ENCODE peak calls at places on chromosomes 5 and 9, in six cellular contexts. I is GM12865, K is neural progenitor cell, Z is astrocyte of the spinal cord, Q is HFF-Myc, E is fibroblast of villous mesenchyme. B is an unnamed sample.

GRCh38 chr5:58094031-58094430 is 365.9 kb downstream of the PLK2 start:
- DNase-seq in I (peak; percentile 38), K (no peak), Z (no peak), Q (no peak), E (no peak), B (peak; percentile 29)

GRCh38 chr9:35102465-35102768 is 514 bp downstream of the STOML2 start:
- DNase-seq in I (no peak), K (no peak), Z (peak; percentile 21), Q (no peak), E (peak; percentile 20), B (peak; percentile 14)

GRCh38 chr9:93237535-93237934 is 53.6 kb downstream of the WNK2 start:
- DNase-seq in I (peak; percentile 23), K (no peak), Z (no peak), Q (no peak), E (no peak), B (no peak)

GRCh38 chr5:37604290-37604689 is 225.2 kb downstream of the WDR70 start:
- DNase-seq in I (no peak), K (no peak), Z (no peak), Q (no peak), E (no peak), B (no peak)

GRCh38 chr9:8762676-8763075 is 963.1 kb upstream of the DMAC1 start:
- DNase-seq in I (no peak), K (peak; percentile 36), Z (no peak), Q (no peak), E (no peak), B (no peak)

GRCh38 chr5:39606592-39606990 is 181.8 kb upstream of the DAB2 start:
- DNase-seq in I (no peak), K (no peak), Z (no peak), Q (no peak), E (no peak), B (no peak)

GRCh38 chr5:132653716-132654115 is 4.3 kb upstream of the IL13 start:
- DNase-seq in I (no peak), K (peak; percentile 33), Z (no peak), Q (no peak), E (no peak), B (no peak)

GRCh38 chr9:110033869-110034268 is 174.1 kb downstream of the C9orf152 start:
- DNase-seq in I (no peak), K (peak; percentile 22), Z (no peak), Q (no peak), E (no peak), B (peak; percentile 36)

GRCh38 chr5:172603425-172603824 is 37.6 kb upstream of the NEURL1B start:
- DNase-seq in I (no peak), K (peak; percentile 52), Z (no peak), Q (no peak), E (peak; percentile 50), B (peak; percentile 51)

GRCh38 chr5:98570661-98571181 is 202.7 kb upstream of the RGMB start:
- DNase-seq in I (no peak), K (peak; percentile 71), Z (peak; percentile 88), Q (peak; percentile 60), E (peak; percentile 64), B (no peak)

GRCh38 chr9:136833381-136834142 is 8.7 kb upstream of the AJM1 start:
- DNase-seq in I (no peak), K (no peak), Z (no peak), Q (no peak), E (no peak), B (no peak)

GRCh38 chr5:150358261-150359095 is 981 bp downstream of the TCOF1 start:
- DNase-seq in I (peak; percentile 44), K (no peak), Z (peak; percentile 8), Q (no peak), E (peak; percentile 7), B (no peak)

GRCh38 chr9:37549527-37549926 is 26.7 kb downstream of the FBXO10 start:
- DNase-seq in I (no peak), K (no peak), Z (no peak), Q (no peak), E (no peak), B (no peak)

GRCh38 chr5:34516686-34517085 is 139.4 kb upstream of the RAI14 start:
- DNase-seq in I (no peak), K (no peak), Z (no peak), Q (no peak), E (peak; percentile 60), B (no peak)

GRCh38 chr5:34522599-34523381 is 133.3 kb upstream of the RAI14 start:
- DNase-seq in I (peak; percentile 87), K (peak; percentile 91), Z (peak; percentile 93), Q (peak; percentile 58), E (peak; percentile 93), B (peak; percentile 92)

GRCh38 chr5:34517249-34517648 is 138.9 kb upstream of the RAI14 start:
- DNase-seq in I (no peak), K (no peak), Z (peak; percentile 55), Q (no peak), E (peak; percentile 68), B (peak; percentile 70)

GRCh38 chr5:34521628-34522290 is 134.4 kb upstream of the RAI14 start:
- DNase-seq in I (no peak), K (no peak), Z (no peak), Q (no peak), E (no peak), B (no peak)

DNA sequence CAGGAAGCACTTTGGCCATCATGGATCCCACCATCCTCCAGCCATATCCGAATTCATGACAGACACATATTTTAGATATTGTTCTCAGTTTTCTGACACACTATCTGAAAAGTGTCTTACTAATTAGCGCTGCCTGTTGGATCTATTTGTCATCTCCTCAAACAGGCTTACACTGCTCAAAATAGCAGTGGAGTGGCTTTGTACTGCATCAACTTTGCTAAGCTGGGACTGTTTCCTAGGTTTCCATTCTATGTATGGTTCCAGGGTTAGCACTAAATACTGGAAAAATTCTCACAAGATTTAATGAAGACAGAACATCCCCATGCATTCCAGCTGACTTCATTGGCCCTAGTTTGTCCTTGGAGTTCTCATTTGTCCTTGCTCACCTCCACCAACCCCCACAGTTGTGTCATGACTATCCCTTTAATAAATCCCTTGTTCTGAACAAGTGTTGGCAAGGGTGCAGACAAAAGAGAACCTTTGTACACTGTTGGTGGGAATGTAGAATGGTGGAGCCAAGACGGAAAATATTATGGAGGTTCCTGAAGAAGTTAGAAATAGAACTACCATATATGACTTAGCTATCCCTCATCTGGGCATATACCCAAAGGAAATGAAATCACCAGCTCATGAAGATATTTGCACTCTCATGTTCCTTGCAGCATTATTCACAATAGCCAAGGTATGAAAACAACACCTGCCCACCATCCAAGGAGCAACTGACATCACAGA is 136.5 kb upstream of the RAI14 start:
- DNase-seq in I (no peak), K (no peak), Z (peak; percentile 81), Q (no peak), E (no peak), B (peak; percentile 81)
- TF ChIP-seq CTCF in I (no peak), K (no peak), Z (no peak), Q (no peak), E (no peak), B (no peak)

DNA sequence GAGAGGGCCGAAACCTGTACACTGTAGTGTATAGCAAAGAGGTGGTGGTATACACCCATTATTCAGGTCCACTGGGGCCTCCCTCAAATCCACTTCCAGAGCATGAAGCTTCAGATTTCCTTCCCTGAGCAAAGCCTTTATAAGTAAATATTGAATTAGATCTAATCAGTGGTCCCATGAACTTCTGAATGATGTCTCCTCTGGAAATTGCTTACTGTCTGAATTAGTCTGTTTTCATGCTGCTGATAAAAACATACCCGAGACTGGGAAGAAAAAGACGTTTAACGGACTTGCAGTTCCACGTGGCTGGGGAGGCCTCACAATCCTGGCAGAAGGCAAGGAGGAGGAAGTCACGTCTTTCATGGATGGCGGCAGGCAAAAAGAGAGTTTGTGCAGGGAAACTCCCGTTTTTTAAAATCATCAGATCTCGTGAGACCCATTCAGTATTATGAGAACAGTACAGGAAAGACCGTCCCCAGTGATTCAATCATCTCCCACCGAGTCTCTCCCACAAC is 193.5 kb downstream of the NR3C1 start:
- DNase-seq in I (no peak), K (no peak), Z (no peak), Q (no peak), E (no peak), B (no peak)
- H3K4me3 ChIP-seq in I (no peak overlapping the region), K (no peak overlapping the region), Z (no peak overlapping the region), Q (no peak overlapping the region), E (no peak overlapping the region), B (no peak overlapping the region)

GRCh38 chr5:129053438-129053837 is 41.1 kb upstream of the ISOC1 start:
- DNase-seq in I (no peak), K (no peak), Z (no peak), Q (no peak), E (no peak), B (no peak)
- TF ChIP-seq CTCF in I (no peak), K (no peak), Z (peak; percentile 1), Q (no peak), E (no peak), B (no peak)

GRCh38 chr5:163565931-163566608 is 60.7 kb downstream of the MAT2B start:
- DNase-seq in I (peak; percentile 40), K (peak; percentile 65), Z (peak; percentile 23), Q (no peak), E (no peak), B (peak; percentile 42)
- H3K4me3 ChIP-seq in I (peak overlapping the region; percentile 49), K (peak overlapping the region; percentile 50), Z (peak overlapping the region; percentile 37), Q (peak overlapping the region; percentile 28), E (peak overlapping the region; percentile 40), B (peak overlapping the region; percentile 48)

GRCh38 chr5:82881571-82882200 is 195.5 kb downstream of the TMEM167A start:
- DNase-seq in I (peak; percentile 34), K (no peak), Z (no peak), Q (no peak), E (no peak), B (no peak)

GRCh38 chr5:82882316-82882715 is 194.9 kb downstream of the TMEM167A start:
- DNase-seq in I (no peak), K (no peak), Z (no peak), Q (no peak), E (no peak), B (no peak)

GRCh38 chr5:82884821-82885471 is 192.2 kb downstream of the TMEM167A start:
- DNase-seq in I (no peak), K (no peak), Z (no peak), Q (no peak), E (no peak), B (no peak)

GRCh38 chr5:82886911-82887310 is 190.3 kb downstream of the TMEM167A start:
- DNase-seq in I (no peak), K (no peak), Z (peak; percentile 23), Q (no peak), E (no peak), B (no peak)

DNA sequence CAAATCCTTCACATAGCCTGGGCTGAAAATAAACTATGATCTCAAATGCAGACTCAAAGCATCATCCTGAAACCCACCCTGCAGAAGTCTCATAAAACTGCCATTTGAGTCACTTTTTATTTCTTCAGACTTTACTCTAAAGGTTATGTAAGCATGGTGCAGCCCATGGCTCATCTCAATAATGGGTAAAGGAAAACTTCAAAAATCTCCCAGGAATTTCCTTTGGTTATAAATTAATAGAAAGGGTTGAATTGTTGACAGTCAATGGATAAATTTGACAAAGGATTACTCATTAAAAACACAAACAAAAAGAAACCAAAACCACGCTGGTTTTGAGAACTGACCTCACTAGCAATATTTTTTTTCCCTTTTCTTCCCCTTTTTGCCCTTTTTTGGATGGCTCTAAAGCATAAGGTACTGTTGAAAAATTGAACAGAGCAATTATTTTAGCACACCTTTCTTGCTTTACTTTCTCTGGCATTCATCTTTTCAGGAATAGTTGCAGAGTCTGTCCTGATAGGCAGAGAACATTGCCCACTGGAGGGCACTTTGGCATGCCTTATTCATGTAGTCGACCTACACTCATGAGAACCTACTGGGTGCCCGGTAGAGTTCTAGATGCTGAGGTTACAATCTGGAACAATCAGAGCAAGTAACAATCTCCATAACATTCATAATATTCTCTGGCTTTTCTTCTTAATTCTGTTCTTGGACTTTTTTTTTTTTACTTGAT is 191.4 kb downstream of the TMEM167A start:
- DNase-seq in I (peak; percentile 34), K (no peak), Z (peak; percentile 80), Q (no peak), E (peak; percentile 2), B (no peak)
- TF ChIP-seq CTCF in I (peak; percentile 19), K (no peak), Z (no peak), Q (peak; percentile 10), E (no peak), B (no peak)